ENCODE peak calls at places on chromosomes 13 and 19, in eight cellular contexts. R, F, H, D, C, O, Z and E are unnamed samples.

GRCh38 chr19:41604831-41605230 is 22.0 kb downstream of the CEACAM4 start:
- DNase-seq in R (no peak), F (no peak), H (no peak), D (no peak), C (no peak), O (no peak), Z (no peak), E (no peak)

GRCh38 chr19:49347835-49348234 is 12.6 kb downstream of the CD37 start:
- DNase-seq in R (no peak), F (no peak), H (no peak), D (no peak), C (no peak), O (peak), Z (peak), E (peak)

GRCh38 chr19:49403404-49404187 is 15.5 kb downstream of the KASH5 start:
- DNase-seq in R (peak), F (no peak), H (no peak), D (no peak), C (peak), O (no peak), Z (no peak), E (no peak)

GRCh38 chr19:14505488-14506239 is 9.7 kb upstream of the GIPC1 start:
- DNase-seq in R (peak), F (no peak), H (peak), D (peak), C (peak), O (peak), Z (peak), E (peak)

GRCh38 chr13:113533441-113533840 is 42.9 kb upstream of the DCUN1D2 start:
- DNase-seq in R (no peak), F (no peak), H (no peak), D (no peak), C (no peak), O (no peak), Z (no peak), E (no peak)

GRCh38 chr13:24052547-24052981 is 108.0 kb upstream of the SPATA13 start:
- DNase-seq in R (no peak), F (no peak), H (no peak), D (no peak), C (no peak), O (no peak), Z (peak), E (no peak)

GRCh38 chr19:43525836-43526771 is 897 bp downstream of the ETHE1 start:
- DNase-seq in R (no peak), F (no peak), H (no peak), D (no peak), C (no peak), O (peak), Z (peak), E (peak)

GRCh38 chr19:45547965-45548609 is 36.5 kb downstream of the OPA3 start:
- DNase-seq in R (no peak), F (no peak), H (no peak), D (no peak), C (no peak), O (peak), Z (peak), E (peak)

GRCh38 chr19:29385191-29385795 is 140.5 kb upstream of the VSTM2B start:
- DNase-seq in R (no peak), F (no peak), H (no peak), D (no peak), C (no peak), O (no peak), Z (no peak), E (no peak)

GRCh38 chr13:37074703-37075102 is 15.2 kb upstream of the SUPT20H start:
- DNase-seq in R (peak), F (no peak), H (no peak), D (no peak), C (peak), O (peak), Z (peak), E (peak)

GRCh38 chr19:39847525-39847924 is 1.3 kb upstream of the FBL start:
- DNase-seq in R (no peak), F (no peak), H (no peak), D (no peak), C (no peak), O (peak), Z (peak), E (no peak)

GRCh38 chr13:90713436-90714133 is 633.9 kb upstream of the MIR17HG start:
- DNase-seq in R (no peak), F (no peak), H (no peak), D (no peak), C (no peak), O (no peak), Z (no peak), E (no peak)

GRCh38 chr19:46715620-46716012 is 1.3 kb downstream of the PRKD2 start:
- DNase-seq in R (no peak), F (no peak), H (no peak), D (no peak), C (no peak), O (no peak), Z (no peak), E (no peak)

GRCh38 chr19:40613669-40614594 is 12.8 kb downstream of the LTBP4 start:
- DNase-seq in R (peak), F (no peak), H (peak), D (peak), C (no peak), O (peak), Z (peak), E (no peak)

GRCh38 chr19:49746206-49746958 is 16.7 kb downstream of the TSKS start:
- DNase-seq in R (no peak), F (no peak), H (peak), D (peak), C (no peak), O (peak), Z (peak), E (no peak)

GRCh38 chr19:41870401-41870873 is 6.6 kb upstream of the CD79A start:
- DNase-seq in R (no peak), F (no peak), H (no peak), D (no peak), C (no peak), O (peak), Z (peak), E (no peak)

GRCh38 chr19:2722541-2723344 is 1.6 kb upstream of the DIRAS1 start:
- DNase-seq in R (no peak), F (no peak), H (no peak), D (no peak), C (no peak), O (peak), Z (peak), E (peak)

GRCh38 chr13:110784748-110785147 is 71.2 kb downstream of the ING1 start:
- DNase-seq in R (no peak), F (no peak), H (no peak), D (no peak), C (no peak), O (no peak), Z (no peak), E (no peak)

GRCh38 chr13:37138169-37138568 is 32.7 kb upstream of the CSNK1A1L start:
- DNase-seq in R (no peak), F (no peak), H (no peak), D (no peak), C (no peak), O (peak), Z (peak), E (peak)